ENCODE peak calls at places on chromosomes 1 and 21, in six cellular contexts. One of them, this sample, is unnamed.

GRCh38 chr1:214022229-214022791 is 34.5 kb downstream of the PROX1 start:
- DNase-seq in HCT116: no peak
- DNase-seq in H1: no peak
- DNase-seq in HepG2: no peak
- DNase-seq in K562: no peak
- DNase-seq in SK-N-SH: no peak
- DNase-seq in this sample: no peak

GRCh38 chr1:48013270-48013669 is 16.1 kb upstream of the TRABD2B start:
- DNase-seq in H1: no peak
- DNase-seq in K562: no peak
- DNase-seq in HCT116: no peak
- DNase-seq in HepG2: no peak
- DNase-seq in SK-N-SH: no peak
- DNase-seq in this sample: no peak

GRCh38 chr1:57378564-57378963 is 45.3 kb downstream of the DAB1 start:
- DNase-seq in HepG2: no peak
- DNase-seq in H1: no peak
- DNase-seq in SK-N-SH: no peak
- DNase-seq in HCT116: no peak
- DNase-seq in K562: no peak
- DNase-seq in this sample: no peak

GRCh38 chr21:15539376-15539775 is 190.4 kb upstream of the USP25 start:
- DNase-seq in HepG2: no peak
- DNase-seq in SK-N-SH: no peak
- DNase-seq in H1: no peak
- DNase-seq in HCT116: no peak
- DNase-seq in K562: no peak
- DNase-seq in this sample: no peak

GRCh38 chr1:166489670-166490436 is 323.1 kb upstream of the FAM78B start:
- DNase-seq in K562: peak; percentile 92
- DNase-seq in H1: no peak
- DNase-seq in HepG2: peak; percentile 31
- DNase-seq in HCT116: peak; percentile 49
- DNase-seq in SK-N-SH: no peak
- DNase-seq in this sample: peak; percentile 60

GRCh38 chr1:106620521-106620954 is 435.9 kb upstream of the PRMT6 start:
- DNase-seq in H1: no peak
- DNase-seq in K562: no peak
- DNase-seq in HCT116: no peak
- DNase-seq in HepG2: no peak
- DNase-seq in SK-N-SH: no peak
- DNase-seq in this sample: peak; percentile 5

GRCh38 chr1:183363967-183364366 is 54.2 kb downstream of the NMNAT2 start:
- DNase-seq in HCT116: no peak
- DNase-seq in SK-N-SH: no peak
- DNase-seq in H1: no peak
- DNase-seq in K562: no peak
- DNase-seq in HepG2: no peak
- DNase-seq in this sample: no peak

GRCh38 chr1:27100797-27101491 is 54.0 kb downstream of the SLC9A1 start:
- DNase-seq in K562: no peak
- DNase-seq in H1: no peak
- DNase-seq in HepG2: no peak
- DNase-seq in SK-N-SH: no peak
- DNase-seq in HCT116: no peak
- DNase-seq in this sample: no peak

GRCh38 chr1:113118266-113118665 is 45.3 kb downstream of the LRIG2 start:
- DNase-seq in HepG2: no peak
- DNase-seq in K562: no peak
- DNase-seq in H1: no peak
- DNase-seq in HCT116: no peak
- DNase-seq in SK-N-SH: no peak
- DNase-seq in this sample: no peak

GRCh38 chr21:29157084-29157483 is 26.6 kb downstream of the MAP3K7CL start:
- DNase-seq in HCT116: no peak
- DNase-seq in K562: no peak
- DNase-seq in H1: no peak
- DNase-seq in HepG2: no peak
- DNase-seq in SK-N-SH: no peak
- DNase-seq in this sample: no peak

GRCh38 chr1:201377611-201378092 is at the start of gene TNNT2:
- DNase-seq in K562: peak; percentile 16
- DNase-seq in HepG2: no peak
- DNase-seq in HCT116: no peak
- DNase-seq in H1: no peak
- DNase-seq in SK-N-SH: peak; percentile 81
- DNase-seq in this sample: no peak

GRCh38 chr1:222653178-222653827 is 35.4 kb downstream of the MIA3 start:
- DNase-seq in H1: no peak
- DNase-seq in HepG2: no peak
- DNase-seq in K562: no peak
- DNase-seq in SK-N-SH: no peak
- DNase-seq in HCT116: no peak
- DNase-seq in this sample: no peak

GRCh38 chr21:46394819-46395152 is 63.9 kb upstream of the DIP2A start:
- DNase-seq in K562: no peak
- DNase-seq in SK-N-SH: peak; percentile 20
- DNase-seq in HCT116: no peak
- DNase-seq in HepG2: no peak
- DNase-seq in H1: no peak
- DNase-seq in this sample: no peak

GRCh38 chr1:229088711-229089110 is 182.2 kb upstream of the RAB4A start:
- DNase-seq in HepG2: no peak
- DNase-seq in H1: no peak
- DNase-seq in HCT116: no peak
- DNase-seq in K562: no peak
- DNase-seq in SK-N-SH: no peak
- DNase-seq in this sample: no peak

GRCh38 chr1:225450491-225451191 is 22.8 kb upstream of the LBR start:
- DNase-seq in HepG2: peak; percentile 78
- DNase-seq in H1: no peak
- DNase-seq in K562: no peak
- DNase-seq in SK-N-SH: no peak
- DNase-seq in HCT116: no peak
- DNase-seq in this sample: peak; percentile 90

GRCh38 chr1:7317888-7318287 is 453.2 kb upstream of the VAMP3 start:
- DNase-seq in HCT116: no peak
- DNase-seq in H1: no peak
- DNase-seq in SK-N-SH: no peak
- DNase-seq in K562: no peak
- DNase-seq in HepG2: no peak
- DNase-seq in this sample: no peak

GRCh38 chr1:225554216-225554812 is 98.6 kb downstream of the ENAH start:
- DNase-seq in H1: no peak
- DNase-seq in SK-N-SH: peak; percentile 53
- DNase-seq in HCT116: peak; percentile 18
- DNase-seq in K562: peak; percentile 33
- DNase-seq in HepG2: peak; percentile 12
- DNase-seq in this sample: no peak

GRCh38 chr1:211676106-211676583 is 724 bp upstream of the NEK2 start:
- DNase-seq in HCT116: no peak
- DNase-seq in H1: no peak
- DNase-seq in HepG2: no peak
- DNase-seq in SK-N-SH: no peak
- DNase-seq in K562: no peak
- DNase-seq in this sample: no peak

GRCh38 chr1:53380296-53380695 is 52.4 kb upstream of the LRP8 start:
- DNase-seq in HCT116: no peak
- DNase-seq in K562: no peak
- DNase-seq in H1: no peak
- DNase-seq in HepG2: no peak
- DNase-seq in SK-N-SH: no peak
- DNase-seq in this sample: no peak

GRCh38 chr21:25750085-25750484 is 15.3 kb downstream of the GABPA start:
- DNase-seq in HepG2: no peak
- DNase-seq in H1: no peak
- DNase-seq in HCT116: no peak
- DNase-seq in K562: no peak
- DNase-seq in SK-N-SH: no peak
- DNase-seq in this sample: no peak

GRCh38 chr1:41520951-41521742 is 36.7 kb upstream of the EDN2 start:
- DNase-seq in K562: no peak
- DNase-seq in SK-N-SH: no peak
- DNase-seq in HCT116: no peak
- DNase-seq in H1: no peak
- DNase-seq in HepG2: no peak
- DNase-seq in this sample: no peak

GRCh38 chr1:109763646-109764415 is at the start of gene EPS8L3:
- DNase-seq in H1: no peak
- DNase-seq in HCT116: no peak
- DNase-seq in SK-N-SH: no peak
- DNase-seq in HepG2: peak; percentile 87
- DNase-seq in K562: no peak
- DNase-seq in this sample: no peak

GRCh38 chr1:103109291-103109920 is 1.1 kb upstream of the COL11A1 start:
- DNase-seq in H1: no peak
- DNase-seq in K562: no peak
- DNase-seq in HCT116: no peak
- DNase-seq in HepG2: no peak
- DNase-seq in SK-N-SH: no peak
- DNase-seq in this sample: no peak

GRCh38 chr1:153260473-153260979 is 1.0 kb downstream of the LORICRIN start:
- DNase-seq in HepG2: no peak
- DNase-seq in K562: no peak
- DNase-seq in SK-N-SH: peak; percentile 18
- DNase-seq in H1: no peak
- DNase-seq in HCT116: no peak
- DNase-seq in this sample: no peak

GRCh38 chr1:73516458-73516857 is 681.5 kb downstream of the LRRIQ3 start:
- DNase-seq in HCT116: no peak
- DNase-seq in K562: no peak
- DNase-seq in H1: no peak
- DNase-seq in SK-N-SH: no peak
- DNase-seq in HepG2: no peak
- DNase-seq in this sample: no peak

GRCh38 chr1:176379626-176380339 is 83.2 kb upstream of the PAPPA2 start:
- DNase-seq in K562: peak; percentile 16
- DNase-seq in HepG2: no peak
- DNase-seq in H1: no peak
- DNase-seq in SK-N-SH: no peak
- DNase-seq in HCT116: no peak
- DNase-seq in this sample: no peak
- TF ChIP-seq JUND in K562: peak; percentile 77
- TF ChIP-seq JUND in HepG2: no peak
- TF ChIP-seq JUND in H1: no peak
- TF ChIP-seq JUND in SK-N-SH: no peak
- TF ChIP-seq JUND in HCT116: no peak
- TF ChIP-seq JUND in this sample: no peak

DNA sequence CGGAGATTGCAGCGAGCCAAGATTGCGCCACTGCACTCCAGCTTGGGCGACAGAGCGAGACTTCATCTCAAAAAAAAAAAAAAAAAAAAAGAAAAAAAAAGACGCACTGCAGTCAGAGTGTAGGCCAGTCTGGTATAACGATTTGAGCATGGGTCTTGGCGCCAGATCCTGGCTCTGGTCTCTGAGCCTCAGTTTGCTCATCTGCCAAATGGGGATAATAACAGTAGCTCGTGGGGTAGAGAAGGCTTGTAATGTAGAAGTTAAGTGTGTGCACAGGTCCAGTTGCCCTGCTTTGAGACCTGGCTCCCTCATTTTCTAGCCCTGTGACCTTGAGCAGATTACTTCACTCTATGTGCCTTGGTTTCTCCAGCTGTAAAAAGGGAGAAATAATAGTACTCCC is 26.3 kb upstream of the GRHL3 start:
- DNase-seq in HCT116: no peak
- DNase-seq in K562: no peak
- DNase-seq in H1: no peak
- DNase-seq in SK-N-SH: no peak
- DNase-seq in HepG2: no peak
- DNase-seq in this sample: no peak
- TF ChIP-seq JUND in HCT116: no peak
- TF ChIP-seq JUND in K562: no peak
- TF ChIP-seq JUND in H1: no peak
- TF ChIP-seq JUND in SK-N-SH: no peak
- TF ChIP-seq JUND in HepG2: no peak
- TF ChIP-seq JUND in this sample: no peak

GRCh38 chr1:203148127-203148526 is 20.6 kb downstream of the ADORA1 start:
- DNase-seq in K562: peak; percentile 47
- DNase-seq in SK-N-SH: no peak
- DNase-seq in H1: no peak
- DNase-seq in HCT116: peak; percentile 16
- DNase-seq in HepG2: peak; percentile 20
- DNase-seq in this sample: peak; percentile 76

GRCh38 chr1:203146537-203146936 is 19.0 kb downstream of the ADORA1 start:
- DNase-seq in SK-N-SH: no peak
- DNase-seq in HepG2: no peak
- DNase-seq in K562: no peak
- DNase-seq in HCT116: no peak
- DNase-seq in H1: no peak
- DNase-seq in this sample: no peak

GRCh38 chr1:203149188-203149840 is 21.8 kb downstream of the ADORA1 start:
- DNase-seq in SK-N-SH: no peak
- DNase-seq in K562: no peak
- DNase-seq in HepG2: no peak
- DNase-seq in H1: no peak
- DNase-seq in HCT116: no peak
- DNase-seq in this sample: no peak

GRCh38 chr1:203147376-203147775 is 19.9 kb downstream of the ADORA1 start:
- DNase-seq in K562: no peak
- DNase-seq in H1: no peak
- DNase-seq in HepG2: no peak
- DNase-seq in SK-N-SH: no peak
- DNase-seq in HCT116: no peak
- DNase-seq in this sample: no peak

GRCh38 chr1:203148579-203148978 is 21.1 kb downstream of the ADORA1 start:
- DNase-seq in SK-N-SH: no peak
- DNase-seq in K562: no peak
- DNase-seq in HepG2: no peak
- DNase-seq in HCT116: no peak
- DNase-seq in H1: no peak
- DNase-seq in this sample: no peak
- TF ChIP-seq JUND in SK-N-SH: no peak
- TF ChIP-seq JUND in K562: no peak
- TF ChIP-seq JUND in HepG2: no peak
- TF ChIP-seq JUND in HCT116: no peak
- TF ChIP-seq JUND in H1: no peak
- TF ChIP-seq JUND in this sample: no peak

GRCh38 chr1:119647734-119648619 is at the start of gene ZNF697:
- DNase-seq in K562: peak; percentile 96
- DNase-seq in HCT116: peak; percentile 89
- DNase-seq in H1: peak; percentile 77
- DNase-seq in SK-N-SH: peak; percentile 96
- DNase-seq in HepG2: peak; percentile 92
- DNase-seq in this sample: peak; percentile 91

GRCh38 chr1:119651133-119651532 is 3.1 kb upstream of the ZNF697 start:
- DNase-seq in HepG2: no peak
- DNase-seq in K562: no peak
- DNase-seq in HCT116: no peak
- DNase-seq in SK-N-SH: no peak
- DNase-seq in H1: no peak
- DNase-seq in this sample: no peak

GRCh38 chr1:119648620-119649004 is 546 bp upstream of the ZNF697 start:
- DNase-seq in K562: no peak
- DNase-seq in HepG2: no peak
- DNase-seq in SK-N-SH: no peak
- DNase-seq in HCT116: no peak
- DNase-seq in H1: no peak
- DNase-seq in this sample: no peak

GRCh38 chr1:119647228-119647733 is 785 bp downstream of the ZNF697 start:
- DNase-seq in HCT116: no peak
- DNase-seq in K562: no peak
- DNase-seq in H1: no peak
- DNase-seq in SK-N-SH: peak; percentile 51
- DNase-seq in HepG2: no peak
- DNase-seq in this sample: no peak

GRCh38 chr1:119646521-119647227 is 1.4 kb downstream of the ZNF697 start:
- DNase-seq in HCT116: no peak
- DNase-seq in H1: no peak
- DNase-seq in K562: peak; percentile 59
- DNase-seq in HepG2: no peak
- DNase-seq in SK-N-SH: no peak
- DNase-seq in this sample: no peak
- TF ChIP-seq JUND in HCT116: no peak
- TF ChIP-seq JUND in H1: no peak
- TF ChIP-seq JUND in K562: peak; percentile 19
- TF ChIP-seq JUND in HepG2: no peak
- TF ChIP-seq JUND in SK-N-SH: no peak
- TF ChIP-seq JUND in this sample: no peak